ENCODE peak calls at places on chromosomes 12 and 14, in nine cellular contexts. One of them, this sample, is unnamed.

GRCh38 chr12:82176016-82176415 is 182.2 kb downstream of the CCDC59 start:
- DNase-seq in HCT116: no peak
- DNase-seq in esophagus muscularis mucosa: no peak
- DNase-seq in HL-60: no peak
- DNase-seq in HepG2: no peak
- DNase-seq in breast epithelium: no peak
- DNase-seq in GM12878: no peak
- DNase-seq in endothelial cell of umbilical vein: no peak
- DNase-seq in Panc1: no peak
- DNase-seq in this sample: no peak

GRCh38 chr14:57275023-57275664 is 6.4 kb downstream of the AP5M1 start:
- DNase-seq in HCT116: no peak
- DNase-seq in esophagus muscularis mucosa: no peak
- DNase-seq in HL-60: no peak
- DNase-seq in HepG2: no peak
- DNase-seq in breast epithelium: no peak
- DNase-seq in GM12878: no peak
- DNase-seq in endothelial cell of umbilical vein: no peak
- DNase-seq in Panc1: no peak
- DNase-seq in this sample: no peak

GRCh38 chr12:57389033-57389432 is 41.8 kb downstream of the R3HDM2 start:
- DNase-seq in HCT116: peak; percentile 10
- DNase-seq in esophagus muscularis mucosa: no peak
- DNase-seq in HL-60: no peak
- DNase-seq in HepG2: no peak
- DNase-seq in breast epithelium: no peak
- DNase-seq in GM12878: no peak
- DNase-seq in endothelial cell of umbilical vein: peak; percentile 72
- DNase-seq in Panc1: peak; percentile 79
- DNase-seq in this sample: no peak

GRCh38 chr12:118330421-118331018 is 42.2 kb downstream of the TAOK3 start:
- DNase-seq in HCT116: no peak
- DNase-seq in esophagus muscularis mucosa: no peak
- DNase-seq in HL-60: peak; percentile 67
- DNase-seq in HepG2: no peak
- DNase-seq in breast epithelium: no peak
- DNase-seq in GM12878: no peak
- DNase-seq in endothelial cell of umbilical vein: peak; percentile 88
- DNase-seq in Panc1: no peak
- DNase-seq in this sample: no peak

GRCh38 chr12:130715996-130716917 is at the start of gene RIMBP2:
- DNase-seq in HCT116: no peak
- DNase-seq in esophagus muscularis mucosa: no peak
- DNase-seq in HL-60: no peak
- DNase-seq in HepG2: no peak
- DNase-seq in breast epithelium: no peak
- DNase-seq in GM12878: no peak
- DNase-seq in endothelial cell of umbilical vein: no peak
- DNase-seq in Panc1: no peak
- DNase-seq in this sample: no peak

GRCh38 chr12:105764216-105764835 is 374.4 kb downstream of the NUAK1 start:
- DNase-seq in HCT116: no peak
- DNase-seq in esophagus muscularis mucosa: no peak
- DNase-seq in HL-60: no peak
- DNase-seq in HepG2: no peak
- DNase-seq in breast epithelium: no peak
- DNase-seq in GM12878: no peak
- DNase-seq in endothelial cell of umbilical vein: no peak
- DNase-seq in Panc1: no peak
- DNase-seq in this sample: no peak

GRCh38 chr14:80713076-80713850 is 228.3 kb downstream of the CEP128 start:
- DNase-seq in HCT116: no peak
- DNase-seq in esophagus muscularis mucosa: no peak
- DNase-seq in HL-60: no peak
- DNase-seq in HepG2: no peak
- DNase-seq in breast epithelium: no peak
- DNase-seq in GM12878: no peak
- DNase-seq in endothelial cell of umbilical vein: no peak
- DNase-seq in Panc1: no peak
- DNase-seq in this sample: no peak

GRCh38 chr12:109153711-109154434 is 37.5 kb downstream of the ACACB start:
- DNase-seq in HCT116: no peak
- DNase-seq in esophagus muscularis mucosa: no peak
- DNase-seq in HL-60: no peak
- DNase-seq in HepG2: peak; percentile 49
- DNase-seq in breast epithelium: no peak
- DNase-seq in GM12878: no peak
- DNase-seq in endothelial cell of umbilical vein: peak; percentile 28
- DNase-seq in Panc1: no peak
- DNase-seq in this sample: no peak

GRCh38 chr14:104371031-104371430 is 208.5 kb upstream of the C14orf180 start:
- DNase-seq in HCT116: no peak
- DNase-seq in esophagus muscularis mucosa: no peak
- DNase-seq in HL-60: no peak
- DNase-seq in HepG2: no peak
- DNase-seq in breast epithelium: no peak
- DNase-seq in GM12878: no peak
- DNase-seq in endothelial cell of umbilical vein: no peak
- DNase-seq in Panc1: no peak
- DNase-seq in this sample: no peak

GRCh38 chr12:69583203-69583602 is 2.1 kb upstream of the CCT2 start:
- DNase-seq in HCT116: no peak
- DNase-seq in esophagus muscularis mucosa: no peak
- DNase-seq in HL-60: no peak
- DNase-seq in HepG2: peak; percentile 24
- DNase-seq in breast epithelium: no peak
- DNase-seq in GM12878: no peak
- DNase-seq in endothelial cell of umbilical vein: no peak
- DNase-seq in Panc1: no peak
- DNase-seq in this sample: no peak

GRCh38 chr12:59929091-59929490 is 333.3 kb downstream of the SLC16A7 start:
- DNase-seq in HCT116: no peak
- DNase-seq in esophagus muscularis mucosa: no peak
- DNase-seq in HL-60: no peak
- DNase-seq in HepG2: no peak
- DNase-seq in breast epithelium: no peak
- DNase-seq in GM12878: no peak
- DNase-seq in endothelial cell of umbilical vein: no peak
- DNase-seq in Panc1: no peak
- DNase-seq in this sample: no peak

GRCh38 chr14:104350463-104351185 is 212.2 kb downstream of the KIF26A start:
- DNase-seq in HCT116: no peak
- DNase-seq in esophagus muscularis mucosa: no peak
- DNase-seq in HL-60: no peak
- DNase-seq in HepG2: no peak
- DNase-seq in breast epithelium: peak; percentile 39
- DNase-seq in GM12878: no peak
- DNase-seq in endothelial cell of umbilical vein: peak; percentile 7
- DNase-seq in Panc1: no peak
- DNase-seq in this sample: no peak

GRCh38 chr14:58738876-58739275 is 101.1 kb downstream of the DACT1 start:
- DNase-seq in HCT116: no peak
- DNase-seq in esophagus muscularis mucosa: no peak
- DNase-seq in HL-60: no peak
- DNase-seq in HepG2: no peak
- DNase-seq in breast epithelium: no peak
- DNase-seq in GM12878: no peak
- DNase-seq in endothelial cell of umbilical vein: no peak
- DNase-seq in Panc1: no peak
- DNase-seq in this sample: no peak

GRCh38 chr14:105859717-105860614 is 333.6 kb downstream of the TMEM121 start:
- DNase-seq in HCT116: no peak
- DNase-seq in esophagus muscularis mucosa: no peak
- DNase-seq in HL-60: no peak
- DNase-seq in HepG2: no peak
- DNase-seq in breast epithelium: no peak
- DNase-seq in GM12878: no peak
- DNase-seq in endothelial cell of umbilical vein: no peak
- DNase-seq in Panc1: no peak
- DNase-seq in this sample: peak; percentile 16

GRCh38 chr12:114213055-114213561 is 192.8 kb downstream of the TBX5 start:
- DNase-seq in HCT116: no peak
- DNase-seq in esophagus muscularis mucosa: no peak
- DNase-seq in HL-60: no peak
- DNase-seq in HepG2: no peak
- DNase-seq in breast epithelium: no peak
- DNase-seq in GM12878: no peak
- DNase-seq in endothelial cell of umbilical vein: no peak
- DNase-seq in Panc1: no peak
- DNase-seq in this sample: no peak

GRCh38 chr12:125683748-125684381 is 618.6 kb downstream of the AACS start:
- DNase-seq in HCT116: no peak
- DNase-seq in esophagus muscularis mucosa: peak; percentile 72
- DNase-seq in HL-60: no peak
- DNase-seq in HepG2: peak; percentile 31
- DNase-seq in breast epithelium: no peak
- DNase-seq in GM12878: no peak
- DNase-seq in endothelial cell of umbilical vein: no peak
- DNase-seq in Panc1: no peak
- DNase-seq in this sample: peak; percentile 58

GRCh38 chr12:77584860-77585259 is 245.8 kb upstream of the NAV3 start:
- DNase-seq in HCT116: no peak
- DNase-seq in esophagus muscularis mucosa: no peak
- DNase-seq in HL-60: no peak
- DNase-seq in HepG2: no peak
- DNase-seq in breast epithelium: no peak
- DNase-seq in GM12878: no peak
- DNase-seq in endothelial cell of umbilical vein: no peak
- DNase-seq in Panc1: no peak
- DNase-seq in this sample: no peak

GRCh38 chr14:92724516-92725340 is 23.7 kb downstream of the LGMN start:
- DNase-seq in HCT116: no peak
- DNase-seq in esophagus muscularis mucosa: no peak
- DNase-seq in HL-60: no peak
- DNase-seq in HepG2: peak; percentile 89
- DNase-seq in breast epithelium: no peak
- DNase-seq in GM12878: no peak
- DNase-seq in endothelial cell of umbilical vein: no peak
- DNase-seq in Panc1: no peak
- DNase-seq in this sample: peak; percentile 38

DNA sequence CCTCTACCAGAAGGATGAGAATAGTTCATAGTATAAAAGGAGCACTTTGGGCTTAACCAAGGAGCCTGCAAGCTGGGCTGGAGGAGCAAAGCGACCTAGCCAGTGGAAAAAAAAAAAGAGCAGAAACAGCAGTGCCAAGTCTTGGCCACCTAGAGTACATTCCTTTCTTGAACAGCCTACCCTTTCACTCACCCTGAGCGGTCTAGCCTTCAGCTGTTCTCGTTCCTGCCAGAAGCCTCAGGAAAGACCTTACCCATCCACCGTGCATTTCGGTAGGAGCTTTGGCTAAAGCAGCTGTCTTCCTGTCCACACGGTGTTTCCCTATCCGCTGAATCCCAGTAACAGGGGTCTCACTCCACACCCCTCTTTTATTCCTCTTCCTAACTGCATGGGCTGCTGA is 88.7 kb upstream of the METAP2 start:
- DNase-seq in HCT116: no peak
- DNase-seq in esophagus muscularis mucosa: no peak
- DNase-seq in HL-60: no peak
- DNase-seq in HepG2: no peak
- DNase-seq in breast epithelium: no peak
- DNase-seq in GM12878: no peak
- DNase-seq in endothelial cell of umbilical vein: no peak
- DNase-seq in Panc1: no peak
- DNase-seq in this sample: no peak
- TF ChIP-seq CTCF in HCT116: no peak
- TF ChIP-seq CTCF in esophagus muscularis mucosa: peak; percentile 20
- TF ChIP-seq CTCF in HL-60: no peak
- TF ChIP-seq CTCF in HepG2: no peak
- TF ChIP-seq CTCF in breast epithelium: peak; percentile 23
- TF ChIP-seq CTCF in GM12878: no peak
- TF ChIP-seq CTCF in endothelial cell of umbilical vein: no peak
- TF ChIP-seq CTCF in Panc1: no peak
- TF ChIP-seq CTCF in this sample: no peak

GRCh38 chr12:49554266-49554665 is 13.7 kb downstream of the MCRS1 start:
- DNase-seq in HCT116: no peak
- DNase-seq in esophagus muscularis mucosa: no peak
- DNase-seq in HL-60: no peak
- DNase-seq in HepG2: no peak
- DNase-seq in breast epithelium: no peak
- DNase-seq in GM12878: no peak
- DNase-seq in endothelial cell of umbilical vein: no peak
- DNase-seq in Panc1: no peak
- DNase-seq in this sample: no peak
- TF ChIP-seq POLR2AphosphoS5 in HCT116: no peak
- TF ChIP-seq POLR2AphosphoS5 in esophagus muscularis mucosa: no peak
- TF ChIP-seq POLR2AphosphoS5 in HL-60: no peak
- TF ChIP-seq POLR2AphosphoS5 in HepG2: no peak
- TF ChIP-seq POLR2AphosphoS5 in breast epithelium: no peak
- TF ChIP-seq POLR2AphosphoS5 in GM12878: no peak
- TF ChIP-seq POLR2AphosphoS5 in endothelial cell of umbilical vein: no peak
- TF ChIP-seq POLR2AphosphoS5 in Panc1: no peak
- TF ChIP-seq POLR2AphosphoS5 in this sample: no peak

GRCh38 chr14:39432619-39433451 is 602 bp upstream of the FBXO33 start:
- DNase-seq in HCT116: peak; percentile 89
- DNase-seq in esophagus muscularis mucosa: peak; percentile 97
- DNase-seq in HL-60: peak; percentile 51
- DNase-seq in HepG2: peak; percentile 96
- DNase-seq in breast epithelium: peak; percentile 92
- DNase-seq in GM12878: peak; percentile 62
- DNase-seq in endothelial cell of umbilical vein: peak; percentile 80
- DNase-seq in Panc1: peak; percentile 61
- DNase-seq in this sample: peak; percentile 95
- TF ChIP-seq CTCF in HCT116: no peak
- TF ChIP-seq CTCF in esophagus muscularis mucosa: peak; percentile 26
- TF ChIP-seq CTCF in HL-60: no peak
- TF ChIP-seq CTCF in HepG2: peak; percentile 86
- TF ChIP-seq CTCF in breast epithelium: no peak
- TF ChIP-seq CTCF in GM12878: peak; percentile 34
- TF ChIP-seq CTCF in endothelial cell of umbilical vein: no peak
- TF ChIP-seq CTCF in Panc1: peak; percentile 42
- TF ChIP-seq CTCF in this sample: no peak

GRCh38 chr14:26525057-26525456 is 72.8 kb downstream of the NOVA1 start:
- DNase-seq in HCT116: no peak
- DNase-seq in esophagus muscularis mucosa: no peak
- DNase-seq in HL-60: no peak
- DNase-seq in HepG2: no peak
- DNase-seq in breast epithelium: no peak
- DNase-seq in GM12878: no peak
- DNase-seq in endothelial cell of umbilical vein: no peak
- DNase-seq in Panc1: no peak
- DNase-seq in this sample: no peak

GRCh38 chr14:26526132-26526531 is 71.7 kb downstream of the NOVA1 start:
- DNase-seq in HCT116: no peak
- DNase-seq in esophagus muscularis mucosa: no peak
- DNase-seq in HL-60: no peak
- DNase-seq in HepG2: no peak
- DNase-seq in breast epithelium: no peak
- DNase-seq in GM12878: no peak
- DNase-seq in endothelial cell of umbilical vein: no peak
- DNase-seq in Panc1: no peak
- DNase-seq in this sample: no peak

GRCh38 chr14:26528415-26529182 is 69.2 kb downstream of the NOVA1 start:
- DNase-seq in HCT116: no peak
- DNase-seq in esophagus muscularis mucosa: no peak
- DNase-seq in HL-60: no peak
- DNase-seq in HepG2: no peak
- DNase-seq in breast epithelium: no peak
- DNase-seq in GM12878: no peak
- DNase-seq in endothelial cell of umbilical vein: no peak
- DNase-seq in Panc1: no peak
- DNase-seq in this sample: peak; percentile 22

GRCh38 chr14:26527095-26527494 is 70.7 kb downstream of the NOVA1 start:
- DNase-seq in HCT116: no peak
- DNase-seq in esophagus muscularis mucosa: no peak
- DNase-seq in HL-60: no peak
- DNase-seq in HepG2: no peak
- DNase-seq in breast epithelium: no peak
- DNase-seq in GM12878: no peak
- DNase-seq in endothelial cell of umbilical vein: no peak
- DNase-seq in Panc1: no peak
- DNase-seq in this sample: no peak

GRCh38 chr14:26522985-26523384 is 74.8 kb downstream of the NOVA1 start:
- DNase-seq in HCT116: no peak
- DNase-seq in esophagus muscularis mucosa: no peak
- DNase-seq in HL-60: no peak
- DNase-seq in HepG2: no peak
- DNase-seq in breast epithelium: no peak
- DNase-seq in GM12878: no peak
- DNase-seq in endothelial cell of umbilical vein: no peak
- DNase-seq in Panc1: no peak
- DNase-seq in this sample: no peak
- TF ChIP-seq POLR2AphosphoS5 in HCT116: no peak
- TF ChIP-seq POLR2AphosphoS5 in esophagus muscularis mucosa: no peak
- TF ChIP-seq POLR2AphosphoS5 in HL-60: no peak
- TF ChIP-seq POLR2AphosphoS5 in HepG2: no peak
- TF ChIP-seq POLR2AphosphoS5 in breast epithelium: no peak
- TF ChIP-seq POLR2AphosphoS5 in GM12878: no peak
- TF ChIP-seq POLR2AphosphoS5 in endothelial cell of umbilical vein: no peak
- TF ChIP-seq POLR2AphosphoS5 in Panc1: no peak
- TF ChIP-seq POLR2AphosphoS5 in this sample: no peak